ENCODE peak calls at places on chromosomes 5 and 9, in ten cellular contexts. M, U, J, I, W, D, G, N, X and Q are unnamed samples.

GRCh38 chr5:91212336-91213092 is 170.6 kb downstream of the ARRDC3 start:
- DNase-seq in D (no peak), I (no peak), X (no peak), M (peak; percentile 88), W (no peak), G (no peak), N (no peak), U (no peak), J (no peak), Q (no peak)

GRCh38 chr5:78984020-78984610 is 995 bp downstream of the ARSB start:
- DNase-seq in M (peak; percentile 51), N (peak; percentile 11), W (peak; percentile 77), I (no peak), X (no peak), G (no peak), D (no peak), J (peak; percentile 15), U (no peak), Q (no peak)

GRCh38 chr9:124769451-124770358 is 1.4 kb downstream of the NR6A1 start:
- DNase-seq in D (no peak), X (no peak), N (no peak), M (peak; percentile 69), G (no peak), I (peak; percentile 78), U (no peak), J (peak; percentile 67), W (peak; percentile 85), Q (no peak)

GRCh38 chr9:87283585-87283984 is 214.1 kb upstream of the DAPK1 start:
- DNase-seq in G (no peak), M (no peak), N (no peak), I (no peak), W (no peak), X (no peak), J (no peak), D (no peak), U (no peak), Q (no peak)

GRCh38 chr5:96703985-96704384 is 41.8 kb downstream of the CAST start:
- DNase-seq in M (no peak), W (peak; percentile 3), X (no peak), N (no peak), I (no peak), U (no peak), J (no peak), D (no peak), G (no peak), Q (no peak)

GRCh38 chr5:58188287-58188651 is 271.6 kb downstream of the PLK2 start:
- DNase-seq in M (peak; percentile 94), W (no peak), J (peak; percentile 27), X (no peak), D (no peak), N (no peak), I (no peak), G (no peak), U (no peak), Q (no peak)

GRCh38 chr9:738209-738915 is 103.1 kb upstream of the DMRT1 start:
- DNase-seq in G (no peak), U (no peak), D (no peak), J (no peak), M (peak; percentile 99), W (no peak), I (peak; percentile 69), N (no peak), X (no peak), Q (peak; percentile 82)

GRCh38 chr9:124259273-124260078 is 1.7 kb downstream of the NEK6 start:
- DNase-seq in M (peak; percentile 94), U (no peak), W (no peak), D (no peak), N (no peak), X (peak; percentile 38), G (no peak), I (peak; percentile 86), J (peak; percentile 59), Q (peak; percentile 81)

GRCh38 chr9:38018964-38019602 is 49.9 kb downstream of the SHB start:
- DNase-seq in N (no peak), I (peak; percentile 67), W (peak; percentile 53), M (peak; percentile 89), J (peak; percentile 78), G (no peak), X (peak; percentile 38), U (no peak), D (no peak), Q (no peak)

GRCh38 chr9:77793909-77794308 is 145.8 kb upstream of the GNA14 start:
- DNase-seq in I (no peak), D (no peak), G (peak; percentile 22), M (peak; percentile 46), X (no peak), U (no peak), N (no peak), W (peak; percentile 21), J (no peak), Q (no peak)

GRCh38 chr9:121888438-121888775 is 204.7 kb downstream of the TTLL11 start:
- DNase-seq in J (no peak), D (no peak), W (no peak), U (no peak), G (no peak), N (no peak), X (no peak), M (peak; percentile 92), I (no peak), Q (peak; percentile 34)

GRCh38 chr5:59020611-59021285 is 437.9 kb downstream of the RAB3C start:
- DNase-seq in X (no peak), G (no peak), W (peak; percentile 71), D (peak; percentile 30), J (no peak), U (no peak), N (no peak), M (peak; percentile 74), I (no peak), Q (no peak)